ENCODE peak calls at places on chromosomes 13 and 19, in six cellular contexts. U is astrocyte, H is heart right ventricle, F is aorta, Q is vagina, M is lower lobe of right lung. L is an unnamed sample. For H3K4me1 and H3K36me3, the result is how much of the 10 kb centered on the place peaks cover.

GRCh38 chr13:64371045-64371444 is 2859.1 kb downstream of the PCDH9 start:
- DNase-seq in U (peak), H (no peak), F (no peak), Q (no peak), M (no peak), L (no peak)

GRCh38 chr19:11931051-11931450 is 6.1 kb downstream of the ZNF700 start:
- DNase-seq in U (peak), H (no peak), F (no peak), Q (no peak), M (no peak), L (no peak)

GRCh38 chr13:113622791-113623490 is 35.1 kb downstream of the ATP4B start:
- DNase-seq in U (no peak), H (no peak), F (peak), Q (no peak), M (peak), L (no peak)

GRCh38 chr19:18089726-18090125 is 3.0 kb upstream of the IL12RB1 start:
- DNase-seq in U (no peak), H (no peak), F (no peak), Q (no peak), M (no peak), L (no peak)

GRCh38 chr13:101049166-101049850 is 367.0 kb downstream of the NALCN start:
- DNase-seq in U (peak), H (no peak), F (no peak), Q (no peak), M (no peak), L (no peak)

GRCh38 chr13:43307921-43308433 is 284.6 kb downstream of the DNAJC15 start:
- DNase-seq in U (peak), H (peak), F (peak), Q (no peak), M (peak), L (peak)

GRCh38 chr13:78241278-78241919 is 322.8 kb upstream of the EDNRB start:
- DNase-seq in U (peak), H (no peak), F (no peak), Q (no peak), M (peak), L (peak)

GRCh38 chr19:6238643-6239281 is 41.0 kb downstream of the MLLT1 start:
- DNase-seq in U (peak), H (peak), F (peak), Q (no peak), M (peak), L (peak)

GRCh38 chr19:6061420-6062130 is 48.7 kb downstream of the RFX2 start:
- DNase-seq in U (no peak), H (no peak), F (no peak), Q (no peak), M (no peak), L (no peak)

GRCh38 chr13:60356970-60357369 is 40.0 kb upstream of the TDRD3 start:
- DNase-seq in U (no peak), H (no peak), F (no peak), Q (no peak), M (no peak), L (no peak)

GRCh38 chr13:95030948-95031347 is 270.3 kb downstream of the ABCC4 start:
- DNase-seq in U (no peak), H (no peak), F (no peak), Q (no peak), M (no peak), L (no peak)

GRCh38 chr19:29837448-29837961 is 25.7 kb downstream of the CCNE1 start:
- DNase-seq in U (no peak), H (no peak), F (no peak), Q (no peak), M (no peak), L (no peak)

GRCh38 chr19:1998712-1999708 is 16.5 kb downstream of the BTBD2 start:
- DNase-seq in U (no peak), H (no peak), F (no peak), Q (no peak), M (no peak), L (no peak)

GRCh38 chr13:48066310-48066989 is 28.5 kb downstream of the MED4 start:
- DNase-seq in U (peak), H (no peak), F (no peak), Q (no peak), M (no peak), L (peak)

GRCh38 chr19:6412111-6412999 is 12.3 kb downstream of the KHSRP start:
- DNase-seq in U (no peak), H (no peak), F (no peak), Q (no peak), M (no peak), L (peak)

GRCh38 chr19:11814707-11815050 is 606 bp downstream of the ZNF440 start:
- DNase-seq in U (peak), H (no peak), F (no peak), Q (no peak), M (no peak), L (peak)

GRCh38 chr19:13094285-13094595 is 8.4 kb downstream of the LYL1 start:
- DNase-seq in U (no peak), H (no peak), F (no peak), Q (no peak), M (no peak), L (no peak)

GRCh38 chr19:35164418-35164817 is 9.9 kb downstream of the FXYD5 start:
- DNase-seq in U (no peak), H (no peak), F (no peak), Q (no peak), M (no peak), L (no peak)

GRCh38 chr13:51271528-51272070 is 49.4 kb downstream of the FAM124A start:
- DNase-seq in U (peak), H (no peak), F (no peak), Q (no peak), M (no peak), L (no peak)

GRCh38 chr13:101289764-101290163 is 126.5 kb downstream of the NALCN start:
- DNase-seq in U (peak), H (no peak), F (no peak), Q (no peak), M (no peak), L (peak)

GRCh38 chr19:289651-290538 is 1.3 kb downstream of the PLPP2 start:
- DNase-seq in U (peak), H (no peak), F (no peak), Q (no peak), M (peak), L (no peak)

GRCh38 chr13:94129490-94129894 is 350.0 kb downstream of the DCT start:
- DNase-seq in U (no peak), H (no peak), F (no peak), Q (no peak), M (no peak), L (no peak)

DNA sequence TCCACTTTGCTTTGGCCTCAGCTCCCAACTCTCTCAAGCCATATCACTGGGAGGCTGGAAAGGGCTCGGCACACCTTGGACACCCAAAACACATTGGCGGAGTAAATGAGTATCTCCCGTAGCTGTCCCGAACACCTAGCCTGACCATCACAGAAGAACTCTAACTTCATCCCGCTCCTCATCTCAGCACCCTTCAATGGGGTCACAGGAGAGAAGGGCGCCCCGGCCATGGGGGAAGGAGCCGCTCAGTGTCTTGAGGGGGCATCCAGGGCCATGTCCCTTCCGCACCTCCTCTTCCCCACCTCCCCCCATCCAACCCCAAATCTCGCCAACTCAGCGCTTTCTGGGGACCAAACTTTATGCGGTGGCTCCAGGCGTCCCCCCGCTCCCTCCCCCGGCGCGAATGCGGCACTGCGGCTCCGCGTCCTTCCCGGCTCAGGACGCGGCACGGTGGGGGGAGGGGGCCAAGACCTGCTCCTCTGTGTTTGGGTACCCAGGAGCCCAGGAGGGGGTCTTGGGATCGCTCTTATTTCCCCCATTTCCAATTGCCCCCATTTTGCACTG is 3.0 kb downstream of the KCNC3 start:
- DNase-seq in U (no peak), H (no peak), F (no peak), Q (no peak), M (no peak), L (no peak)
- H3K4me3 ChIP-seq in U (no peak), H (no peak), F (no peak), Q (no peak), M (peak), L (no peak)

GRCh38 chr13:99756281-99756680 is 215.3 kb downstream of the ZIC5 start:
- DNase-seq in U (no peak), H (no peak), F (no peak), Q (no peak), M (no peak), L (no peak)
- H3K4me1 ChIP-seq in U (under half), H (under half), F (under half), Q (under half), M (under half), L (under half)

GRCh38 chr13:21148557-21149258 is 27.6 kb downstream of the SKA3 start:
- DNase-seq in U (no peak), H (no peak), F (no peak), Q (no peak), M (no peak), L (no peak)
- H3K36me3 ChIP-seq in U (under half), H (under half), F (under half), Q (under half), M (under half), L (under half)

GRCh38 chr19:50820086-50820485 is 3.5 kb downstream of the KLK1 start:
- DNase-seq in U (no peak), H (no peak), F (no peak), Q (no peak), M (no peak), L (no peak)
- H3K4me3 ChIP-seq in U (no peak), H (no peak), F (no peak), Q (no peak), M (no peak), L (no peak)